ENCODE peak calls at places on chromosomes 13 and 19, in ten cellular contexts. N is glutamatergic neuron; Q is AG08396; R is body of pancreas; Y is transverse colon; Z is ELF-1; W is CD4-positive, alpha-beta memory T cell; A is kidney; K is retina; I is activated CD8-positive, alpha-beta memory T cell treated with anti-CD3 and anti-CD28 coated beads, Interleukin-2, amount 50 U/mL, for 48 hours. E is an unnamed sample.
A peak's percentile ranks its signal among the peaks of the same experiment; 100 is the strongest.

GRCh38 chr19:36008336-36008978 is at the start of gene SYNE4:
- DNase-seq in I (no peak), K (no peak), Y (peak; percentile 76), Z (peak; percentile 79), R (peak; percentile 83), N (no peak), A (peak; percentile 85), W (no peak), Q (no peak), E (no peak)

GRCh38 chr19:32165176-32165575 is 180.2 kb upstream of the ZNF507 start:
- DNase-seq in R (no peak), Z (no peak), Y (no peak), I (no peak), N (no peak), A (no peak), W (no peak), K (no peak), Q (no peak), E (no peak)

GRCh38 chr13:26376430-26376829 is 122.5 kb downstream of the CDK8 start:
- DNase-seq in A (no peak), Y (no peak), N (no peak), K (no peak), Z (no peak), I (no peak), W (no peak), R (no peak), Q (no peak), E (no peak)

GRCh38 chr13:23202383-23202782 is 21.6 kb downstream of the SGCG start:
- DNase-seq in Y (no peak), N (no peak), K (no peak), A (no peak), R (no peak), W (no peak), I (no peak), Q (no peak), Z (no peak), E (no peak)

GRCh38 chr19:48671456-48671995 is 1.3 kb downstream of the NTN5 start:
- DNase-seq in Q (no peak), Z (no peak), N (no peak), A (no peak), R (no peak), K (no peak), W (no peak), Y (no peak), I (no peak), E (no peak)

GRCh38 chr19:48836089-48837017 is at the start of gene HSD17B14:
- DNase-seq in Y (peak; percentile 23), Q (no peak), K (no peak), N (peak; percentile 42), A (no peak), R (peak; percentile 23), Z (peak; percentile 89), W (no peak), I (peak; percentile 61), E (no peak)

GRCh38 chr19:30539981-30540380 is 167.8 kb downstream of the ZNF536 start:
- DNase-seq in I (no peak), Z (no peak), Q (no peak), R (no peak), K (no peak), Y (no peak), N (no peak), W (no peak), A (no peak), E (no peak)

GRCh38 chr19:51719251-51719901 is 4.4 kb downstream of the HAS1 start:
- DNase-seq in R (no peak), I (no peak), Z (peak; percentile 64), A (no peak), K (peak; percentile 77), W (no peak), N (peak; percentile 31), Q (no peak), Y (no peak), E (no peak)

GRCh38 chr19:3826163-3826562 is 40.0 kb upstream of the MATK start:
- DNase-seq in I (no peak), Q (no peak), W (no peak), R (no peak), Z (peak; percentile 47), N (no peak), Y (no peak), K (no peak), A (no peak), E (no peak)

GRCh38 chr13:33017410-33017929 is 1.2 kb downstream of the KL start:
- DNase-seq in I (peak; percentile 64), Y (peak; percentile 44), Q (no peak), R (no peak), N (no peak), Z (peak; percentile 59), W (no peak), K (no peak), A (no peak), E (peak; percentile 46)

GRCh38 chr19:49987159-49987698 is 26.3 kb upstream of the SIGLEC11 start:
- DNase-seq in K (peak; percentile 88), Z (peak; percentile 99), Y (peak; percentile 86), R (peak; percentile 92), W (peak; percentile 81), Q (peak; percentile 78), I (peak; percentile 87), N (no peak), A (peak; percentile 92), E (peak; percentile 51)

GRCh38 chr13:40023608-40024577 is 368.4 kb downstream of the COG6 start:
- DNase-seq in Q (no peak), N (no peak), I (no peak), K (no peak), Z (no peak), Y (no peak), W (no peak), R (no peak), A (no peak), E (no peak)

GRCh38 chr13:73521291-73521626 is 462.5 kb downstream of the KLF5 start:
- DNase-seq in W (peak; percentile 37), N (no peak), Q (no peak), I (no peak), Z (no peak), K (no peak), R (no peak), Y (no peak), A (no peak), E (no peak)

GRCh38 chr19:39679056-39679790 is 23.5 kb downstream of the LGALS16 start:
- DNase-seq in A (no peak), Z (no peak), W (no peak), R (no peak), I (peak; percentile 67), K (no peak), Y (no peak), N (no peak), Q (no peak), E (peak; percentile 55)

GRCh38 chr13:64248371-64249065 is 2832.9 kb upstream of the PCDH20 start:
- DNase-seq in I (no peak), A (no peak), Y (no peak), N (no peak), Q (no peak), R (no peak), Z (no peak), W (no peak), K (no peak), E (no peak)

GRCh38 chr19:17581211-17581874 is 25.9 kb downstream of the COLGALT1 start:
- DNase-seq in Y (no peak), R (no peak), W (no peak), Z (no peak), Q (no peak), N (no peak), I (no peak), A (no peak), K (no peak), E (no peak)

GRCh38 chr19:1779604-1779973 is 26.3 kb downstream of the ONECUT3 start:
- DNase-seq in Y (no peak), A (no peak), Z (no peak), Q (no peak), K (no peak), N (no peak), I (no peak), R (no peak), W (no peak), E (no peak)

GRCh38 chr19:51626675-51627074 is 3.5 kb downstream of the SIGLEC5 start:
- DNase-seq in W (no peak), A (no peak), N (no peak), Q (no peak), Y (no peak), R (no peak), Z (no peak), K (no peak), I (no peak), E (no peak)

GRCh38 chr19:5364674-5365073 is 24.1 kb upstream of the PTPRS start:
- DNase-seq in N (peak; percentile 41), Z (peak; percentile 33), Y (no peak), I (no peak), K (no peak), Q (no peak), A (no peak), W (no peak), R (no peak), E (no peak)

GRCh38 chr19:15116856-15117255 is 9.7 kb downstream of the SYDE1 start:
- DNase-seq in Y (no peak), W (no peak), R (no peak), A (no peak), K (no peak), Q (no peak), N (no peak), Z (no peak), I (no peak), E (no peak)

GRCh38 chr13:21338156-21338555 is 120.9 kb downstream of the ZDHHC20 start:
- DNase-seq in Y (no peak), Q (no peak), R (no peak), N (no peak), Z (peak; percentile 63), I (no peak), A (no peak), K (no peak), W (no peak), E (no peak)

GRCh38 chr19:2923510-2923909 is 21.3 kb downstream of the ZNF77 start:
- DNase-seq in N (no peak), R (no peak), Q (peak; percentile 60), I (no peak), K (no peak), Y (no peak), Z (no peak), W (no peak), A (no peak), E (no peak)

GRCh38 chr13:113405481-113406300 is 41.8 kb upstream of the GRTP1 start:
- DNase-seq in Y (no peak), N (no peak), I (no peak), Z (peak; percentile 3), Q (no peak), W (no peak), A (no peak), R (no peak), K (no peak), E (peak; percentile 56)

GRCh38 chr13:94415484-94415883 is 64.0 kb downstream of the DCT start:
- DNase-seq in Z (no peak), A (no peak), Q (no peak), N (no peak), I (no peak), W (no peak), K (no peak), R (no peak), Y (no peak), E (no peak)

GRCh38 chr19:43699506-43700367 is 16.1 kb upstream of the IRGC start:
- DNase-seq in R (peak; percentile 15), W (no peak), Z (peak; percentile 75), I (no peak), A (peak; percentile 76), N (peak; percentile 47), Y (peak; percentile 48), K (peak; percentile 62), Q (peak; percentile 39), E (no peak)

GRCh38 chr19:44623080-44623479 is 9.7 kb downstream of the IGSF23 start:
- DNase-seq in I (no peak), N (no peak), K (no peak), Q (no peak), W (no peak), Z (no peak), Y (no peak), A (no peak), R (peak; percentile 21), E (no peak)

GRCh38 chr13:40692946-40693345 is 26.5 kb upstream of the FOXO1 start:
- DNase-seq in A (no peak), Q (no peak), W (no peak), K (no peak), Z (no peak), Y (no peak), I (no peak), R (no peak), N (no peak), E (no peak)

GRCh38 chr19:23787106-23787505 is 28.4 kb upstream of the ZNF681 start:
- DNase-seq in K (no peak), A (no peak), R (no peak), W (no peak), Z (no peak), N (no peak), Q (no peak), I (no peak), Y (peak; percentile 37), E (no peak)

E was measured in gastrocnemius medialis.